ENCODE peak calls at places on chromosomes 2 and 18, in eight cellular contexts. P, F, B, D, Y, U, W and N are unnamed samples.

GRCh38 chr2:182444806-182445205 is 18.0 kb upstream of the PDE1A start:
- DNase-seq in U (no peak), P (no peak), Y (no peak), D (no peak), W (no peak), F (no peak), B (no peak), N (peak; percentile 39)

GRCh38 chr2:30245364-30245763 is 14.0 kb downstream of the LBH start:
- DNase-seq in W (no peak), B (no peak), F (no peak), Y (no peak), U (no peak), D (no peak), P (no peak), N (no peak)

GRCh38 chr18:37419866-37420265 is 145.7 kb downstream of the CELF4 start:
- DNase-seq in P (no peak), Y (no peak), F (no peak), B (no peak), D (no peak), W (no peak), U (no peak), N (no peak)

GRCh38 chr18:14924226-14924625 is 176.3 kb downstream of the ANKRD30B start:
- DNase-seq in U (no peak), D (no peak), P (peak; percentile 30), W (no peak), Y (no peak), F (no peak), B (no peak), N (no peak)

GRCh38 chr2:8628870-8629209 is 53.0 kb upstream of the ID2 start:
- DNase-seq in P (no peak), B (peak; percentile 48), D (peak; percentile 39), W (no peak), F (no peak), U (peak; percentile 49), Y (no peak), N (no peak)

GRCh38 chr2:23283653-23284052 is 101.3 kb upstream of the KLHL29 start:
- DNase-seq in W (no peak), B (no peak), D (no peak), P (no peak), U (no peak), F (no peak), Y (peak; percentile 68), N (no peak)

GRCh38 chr2:16204251-16204650 is 263.9 kb downstream of the MYCN start:
- DNase-seq in F (no peak), W (no peak), B (no peak), Y (no peak), U (no peak), D (no peak), P (no peak), N (no peak)

GRCh38 chr2:98736464-98736889 is 5.5 kb upstream of the MGAT4A start:
- DNase-seq in W (no peak), P (no peak), F (no peak), B (no peak), D (no peak), Y (no peak), U (no peak), N (peak; percentile 17)

GRCh38 chr2:215137329-215137686 is 1.1 kb downstream of the ABCA12 start:
- DNase-seq in D (no peak), W (no peak), Y (no peak), P (no peak), B (no peak), F (no peak), U (no peak), N (no peak)

GRCh38 chr2:215136669-215137328 is 1.6 kb downstream of the ABCA12 start:
- DNase-seq in U (no peak), P (no peak), Y (peak; percentile 20), W (no peak), D (peak; percentile 31), F (no peak), B (peak; percentile 90), N (peak; percentile 9)

GRCh38 chr2:215140166-215140707 is 1.8 kb upstream of the ABCA12 start:
- DNase-seq in U (no peak), D (no peak), B (peak; percentile 35), W (no peak), F (no peak), Y (peak; percentile 28), P (no peak), N (no peak)

GRCh38 chr2:215137741-215138340 is 585 bp downstream of the ABCA12 start:
- DNase-seq in P (no peak), U (peak; percentile 43), B (peak; percentile 63), F (no peak), Y (peak; percentile 69), D (no peak), W (no peak), N (peak; percentile 23)

DNA sequence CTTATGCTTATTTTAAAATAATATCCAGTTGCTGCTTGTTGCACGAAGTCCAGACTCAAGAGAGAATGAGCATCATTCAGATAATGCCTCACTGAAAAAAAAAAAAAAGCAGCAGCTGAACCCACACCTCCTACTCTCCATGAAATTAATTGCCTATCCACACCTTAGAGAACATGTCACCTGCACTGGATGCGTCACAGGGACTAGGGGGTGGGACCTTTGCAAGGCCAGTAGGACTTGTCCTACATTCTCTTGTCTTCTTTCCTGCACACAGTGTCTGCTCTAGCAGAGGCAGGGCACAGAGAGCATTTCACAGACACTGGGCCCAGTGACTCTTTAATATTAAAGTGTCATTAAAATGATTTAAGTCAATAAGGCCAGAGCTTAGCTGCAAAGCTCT is at the start of gene ABCA12:
- DNase-seq in Y (no peak), P (no peak), B (peak; percentile 51), F (no peak), D (no peak), W (no peak), U (peak; percentile 4), N (no peak)
- H3K4me3 ChIP-seq in Y (peak within 1 kb of the TSS; percentile 1), P (no peak within 1 kb of the TSS), B (peak within 1 kb of the TSS; percentile 60), F (no peak within 1 kb of the TSS), D (peak within 1 kb of the TSS; percentile 50), W (no peak within 1 kb of the TSS), U (peak within 1 kb of the TSS; percentile 17), N (no peak within 1 kb of the TSS)

DNA sequence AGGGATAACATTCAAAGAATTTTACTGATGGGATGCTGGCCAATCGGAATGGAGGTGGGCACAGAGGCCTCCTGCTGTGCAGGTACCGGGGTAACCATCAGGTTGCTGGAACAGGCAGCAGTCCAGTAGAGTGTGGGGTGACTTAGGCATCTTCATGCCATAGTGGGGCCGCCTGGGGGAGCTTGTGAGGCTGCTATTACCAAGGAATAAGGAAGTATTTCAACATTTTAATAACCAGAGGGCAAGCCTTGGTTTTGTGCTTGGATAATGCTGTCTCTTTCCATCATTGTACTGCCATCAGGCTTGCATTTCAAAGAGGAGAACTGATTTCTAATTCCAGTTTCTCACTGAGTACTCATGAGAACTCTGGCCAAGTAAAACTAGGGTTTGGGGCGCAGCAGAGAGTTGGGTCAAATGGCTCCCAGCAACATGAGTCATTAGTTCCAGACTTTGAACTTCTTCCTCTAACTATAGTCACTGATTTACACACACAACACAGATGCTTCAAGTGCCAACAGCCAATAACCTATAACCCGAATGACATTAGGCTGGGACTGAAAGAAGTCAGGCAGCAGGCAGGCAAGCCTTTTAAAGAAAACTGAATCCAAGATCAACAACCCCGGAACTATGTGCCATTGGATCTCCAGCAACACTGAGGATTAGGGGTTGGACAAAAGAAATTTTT is 56.1 kb upstream of the FHL2 start:
- DNase-seq in F (no peak), Y (peak; percentile 90), B (peak; percentile 33), D (no peak), U (peak; percentile 69), P (peak; percentile 77), W (no peak), N (peak; percentile 81)
- H3K4me3 ChIP-seq in F (no peak overlapping the region), Y (peak overlapping the region; percentile 37), B (no peak overlapping the region), D (no peak overlapping the region), U (peak overlapping the region; percentile 34), P (no peak overlapping the region), W (no peak overlapping the region), N (no peak overlapping the region)

GRCh38 chr2:190726255-190726654 is 77.4 kb downstream of the NAB1 start:
- DNase-seq in U (no peak), F (no peak), Y (no peak), W (no peak), D (no peak), B (no peak), P (no peak), N (no peak)

GRCh38 chr2:190722061-190722759 is 73.3 kb downstream of the NAB1 start:
- DNase-seq in P (no peak), B (peak; percentile 84), W (no peak), Y (no peak), F (no peak), D (peak; percentile 68), U (no peak), N (no peak)

GRCh38 chr2:190720691-190721090 is 71.8 kb downstream of the NAB1 start:
- DNase-seq in W (no peak), U (no peak), P (no peak), Y (no peak), F (no peak), D (peak; percentile 31), B (peak; percentile 34), N (no peak)

GRCh38 chr2:190722825-190723224 is 73.9 kb downstream of the NAB1 start:
- DNase-seq in D (no peak), B (peak; percentile 32), F (no peak), Y (no peak), U (no peak), P (no peak), W (no peak), N (no peak)

DNA sequence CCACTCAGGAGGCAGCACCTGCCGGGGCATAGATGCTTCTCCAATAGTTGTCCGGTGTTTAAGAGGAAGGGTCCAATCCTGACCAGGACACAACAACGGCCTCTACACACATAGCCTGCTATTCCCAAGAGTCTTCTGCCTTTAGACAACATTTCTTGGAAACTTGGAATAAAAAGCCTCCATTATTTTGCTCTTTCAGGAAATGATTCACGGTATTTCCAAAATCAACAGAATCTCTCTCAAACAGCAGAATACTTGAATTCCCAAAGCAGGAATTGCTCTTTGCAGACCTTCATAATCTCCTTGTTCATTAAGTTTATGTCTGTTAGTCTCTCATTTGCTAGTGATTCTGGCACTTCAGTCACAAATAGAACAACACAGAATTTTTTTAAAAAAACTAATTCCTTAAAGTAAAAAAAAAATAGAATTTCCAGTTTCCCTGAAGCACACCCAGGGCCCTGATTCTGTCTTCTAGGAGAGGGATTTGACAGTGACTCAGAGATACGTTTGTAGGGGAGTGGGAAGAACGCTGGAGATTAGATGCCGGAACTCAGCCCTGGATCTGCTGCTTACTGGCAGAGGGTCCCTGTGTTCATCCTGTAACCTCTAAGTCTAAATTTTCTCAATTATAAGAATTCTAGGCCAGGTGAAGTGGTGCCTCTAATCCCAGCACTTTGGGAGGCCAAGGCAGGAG is 74.7 kb downstream of the NAB1 start:
- DNase-seq in D (no peak), B (no peak), Y (no peak), P (no peak), W (no peak), U (no peak), F (no peak), N (no peak)
- H3K4me3 ChIP-seq in D (no peak overlapping the region), B (no peak overlapping the region), Y (no peak overlapping the region), P (no peak overlapping the region), W (no peak overlapping the region), U (no peak overlapping the region), F (peak overlapping the region; percentile 20), N (no peak overlapping the region)

GRCh38 chr18:52343138-52343537 is 3.1 kb downstream of the DCC start:
- DNase-seq in B (peak; percentile 36), P (no peak), F (no peak), W (no peak), D (no peak), U (no peak), Y (no peak), N (no peak)

GRCh38 chr18:52341617-52342381 is 1.8 kb downstream of the DCC start:
- DNase-seq in P (no peak), B (no peak), Y (peak; percentile 12), D (peak; percentile 21), U (no peak), F (no peak), W (no peak), N (no peak)

GRCh38 chr18:52337286-52337685 is 2.7 kb upstream of the DCC start:
- DNase-seq in F (no peak), B (no peak), U (no peak), W (no peak), Y (peak; percentile 57), D (no peak), P (no peak), N (no peak)

GRCh38 chr18:52340466-52341378 is 725 bp downstream of the DCC start:
- DNase-seq in D (no peak), P (no peak), B (no peak), U (no peak), W (no peak), F (no peak), Y (no peak), N (no peak)

GRCh38 chr18:52339891-52340371 is at the start of gene DCC:
- DNase-seq in D (peak; percentile 23), Y (peak; percentile 58), F (no peak), U (no peak), W (no peak), B (peak; percentile 54), P (peak; percentile 13), N (no peak)
- H3K4me3 ChIP-seq in D (no peak within 1 kb of the TSS), Y (peak within 1 kb of the TSS; percentile 54), F (peak within 1 kb of the TSS; percentile 42), U (no peak within 1 kb of the TSS), W (no peak within 1 kb of the TSS), B (no peak within 1 kb of the TSS), P (no peak within 1 kb of the TSS), N (no peak within 1 kb of the TSS)